ENCODE peak calls at places on chromosomes 5 and 9, in nine cellular contexts. O, Z, U, E, G, F, S, K and J are unnamed samples.

GRCh38 chr9:135885100-135885853 is 22.1 kb downstream of the CAMSAP1 start:
- DNase-seq in Z (no peak), F (no peak), O (peak), G (no peak), E (no peak), K (no peak), U (no peak), S (peak), J (no peak)

GRCh38 chr9:126658964-126659555 is 45.3 kb downstream of the LMX1B start:
- DNase-seq in O (no peak), F (no peak), E (no peak), U (no peak), Z (no peak), G (peak), K (no peak), S (no peak), J (no peak)

GRCh38 chr5:175591293-175591692 is 66.6 kb upstream of the HRH2 start:
- DNase-seq in G (no peak), O (no peak), E (no peak), Z (no peak), F (no peak), S (no peak), U (no peak), K (no peak), J (no peak)

GRCh38 chr5:399296-400281 is 43.4 kb upstream of the EXOC3 start:
- DNase-seq in U (peak), O (peak), S (peak), Z (peak), K (peak), F (peak), E (no peak), G (peak), J (peak)

GRCh38 chr9:109286981-109287380 is 33.9 kb downstream of the EPB41L4B start:
- DNase-seq in G (no peak), O (no peak), K (no peak), F (no peak), Z (no peak), U (no peak), E (no peak), S (no peak), J (no peak)

GRCh38 chr5:19531374-19531952 is 456.5 kb downstream of the CDH18 start:
- DNase-seq in U (no peak), E (no peak), F (no peak), Z (no peak), K (no peak), G (no peak), O (peak), S (no peak), J (no peak)

GRCh38 chr5:30368064-30368463 is 825.4 kb upstream of the CDH6 start:
- DNase-seq in F (no peak), K (no peak), E (no peak), S (no peak), O (no peak), U (no peak), G (no peak), Z (no peak), J (no peak)

GRCh38 chr5:120314201-120314600 is 149.9 kb upstream of the PRR16 start:
- DNase-seq in U (no peak), G (no peak), E (no peak), O (no peak), F (no peak), K (no peak), S (no peak), Z (no peak), J (no peak)

GRCh38 chr9:33099754-33100153 is 23.3 kb upstream of the SMU1 start:
- DNase-seq in U (no peak), Z (no peak), G (no peak), F (no peak), O (no peak), S (no peak), E (no peak), K (no peak), J (no peak)

GRCh38 chr5:10331341-10331796 is 22.1 kb upstream of the MARCHF6 start:
- DNase-seq in E (no peak), F (peak), K (no peak), G (no peak), O (no peak), Z (no peak), S (no peak), U (no peak), J (no peak)

GRCh38 chr5:111748304-111748763 is 8.7 kb downstream of the NREP start:
- DNase-seq in S (no peak), Z (no peak), U (no peak), K (no peak), E (no peak), O (peak), G (no peak), F (no peak), J (no peak)